ENCODE peak calls at places on chromosomes 7 and 10, in seven cellular contexts. S, O, R, D, X, H and A are unnamed samples. For H3K4me1 and H3K9me3, the result is how much of the 10 kb centered on the place peaks cover.

GRCh38 chr10:67015225-67015624 is 89.4 kb downstream of the LRRTM3 start:
- DNase-seq in D (no peak), H (no peak), X (no peak), S (no peak), R (no peak), O (no peak), A (no peak)

GRCh38 chr10:87504307-87504666 is 406 bp upstream of the MINPP1 start:
- DNase-seq in D (no peak), H (no peak), X (no peak), R (no peak), O (no peak), S (no peak), A (no peak)

GRCh38 chr10:77409697-77410471 is 227.7 kb downstream of the KCNMA1 start:
- DNase-seq in R (no peak), H (no peak), S (no peak), D (no peak), X (peak), O (no peak), A (peak)

GRCh38 chr7:108335264-108335918 is 120.8 kb downstream of the NRCAM start:
- DNase-seq in R (no peak), D (no peak), O (no peak), X (peak), S (no peak), H (no peak), A (no peak)

GRCh38 chr7:3722396-3722846 is 421.4 kb downstream of the SDK1 start:
- DNase-seq in R (peak), H (no peak), X (no peak), O (no peak), S (peak), D (peak), A (no peak)

GRCh38 chr7:28005075-28005847 is 175.3 kb downstream of the JAZF1 start:
- DNase-seq in R (no peak), O (peak), S (peak), D (no peak), H (no peak), X (no peak), A (no peak)

GRCh38 chr7:152081088-152081487 is 55.6 kb downstream of the GALNT11 start:
- DNase-seq in X (no peak), R (no peak), S (no peak), H (no peak), D (no peak), O (no peak), A (no peak)

GRCh38 chr10:91632671-91633550 is at the start of gene PPP1R3C:
- DNase-seq in R (peak), O (peak), D (peak), X (peak), H (no peak), S (peak), A (peak)

GRCh38 chr10:75097666-75098285 is 13.7 kb upstream of the SAMD8 start:
- DNase-seq in R (peak), O (no peak), S (peak), H (no peak), D (no peak), X (no peak), A (no peak)

GRCh38 chr10:125639846-125640245 is 43.1 kb downstream of the TEX36 start:
- DNase-seq in S (no peak), O (no peak), H (no peak), D (no peak), X (no peak), R (no peak), A (no peak)

GRCh38 chr7:22548313-22548712 is 48.3 kb upstream of the STEAP1B start:
- DNase-seq in R (no peak), D (no peak), O (no peak), S (no peak), X (no peak), H (no peak), A (no peak)

GRCh38 chr10:128063736-128064614 is 62.2 kb downstream of the MKI67 start:
- DNase-seq in R (no peak), O (no peak), H (no peak), X (no peak), D (peak), S (peak), A (no peak)

GRCh38 chr10:14975672-14976273 is 16.6 kb downstream of the MEIG1 start:
- DNase-seq in R (no peak), X (no peak), D (no peak), O (no peak), H (no peak), S (no peak), A (no peak)

GRCh38 chr10:5376450-5376849 is 11.7 kb downstream of the UCN3 start:
- DNase-seq in X (no peak), R (no peak), O (no peak), S (no peak), H (no peak), D (no peak), A (no peak)

GRCh38 chr7:97771576-97771975 is 39.7 kb downstream of the TAC1 start:
- DNase-seq in R (no peak), S (no peak), H (no peak), D (no peak), X (no peak), O (no peak), A (no peak)

GRCh38 chr7:94612253-94612652 is 43.7 kb downstream of the SGCE start:
- DNase-seq in S (no peak), O (no peak), D (no peak), R (no peak), H (no peak), X (no peak), A (no peak)

GRCh38 chr7:8117195-8117594 is 144.8 kb downstream of the ICA1 start:
- DNase-seq in S (no peak), H (no peak), D (no peak), X (no peak), O (no peak), R (no peak), A (no peak)

GRCh38 chr7:44279731-44280505 is 45.5 kb downstream of the CAMK2B start:
- DNase-seq in X (peak), D (peak), H (no peak), O (peak), R (no peak), S (peak), A (no peak)

GRCh38 chr10:43160067-43160918 is 22.0 kb downstream of the CSGALNACT2 start:
- DNase-seq in O (no peak), X (no peak), H (no peak), D (no peak), R (peak), S (no peak), A (no peak)

GRCh38 chr10:32957341-32958084 is 517 bp downstream of the ITGB1 start:
- DNase-seq in S (peak), O (peak), R (no peak), H (no peak), D (peak), X (peak), A (peak)

GRCh38 chr10:99785646-99786045 is 3.2 kb downstream of the ABCC2 start:
- DNase-seq in D (no peak), X (no peak), R (no peak), H (no peak), S (peak), O (no peak), A (no peak)

GRCh38 chr7:156657681-156658080 is 17.1 kb downstream of the RNF32 start:
- DNase-seq in O (no peak), H (no peak), D (no peak), R (no peak), X (no peak), S (no peak), A (no peak)

GRCh38 chr10:6699336-6699735 is 119.3 kb upstream of the PRKCQ start:
- DNase-seq in R (peak), S (no peak), H (no peak), O (no peak), X (no peak), D (no peak), A (no peak)

GRCh38 chr7:4123823-4124222 is 558.3 kb upstream of the FOXK1 start:
- DNase-seq in H (no peak), S (no peak), D (peak), O (no peak), R (peak), X (peak), A (no peak)

GRCh38 chr10:12465385-12466136 is 116.2 kb downstream of the CAMK1D start:
- DNase-seq in R (peak), X (no peak), S (no peak), D (no peak), O (no peak), H (no peak), A (no peak)

GRCh38 chr7:322111-322671 is 32.2 kb downstream of the FOXL3 start:
- DNase-seq in X (peak), O (peak), H (no peak), R (peak), S (peak), D (peak), A (peak)

GRCh38 chr10:89515031-89515841 is 20.2 kb downstream of the SLC16A12 start:
- DNase-seq in O (no peak), S (no peak), X (no peak), H (no peak), D (no peak), R (peak), A (no peak)

GRCh38 chr7:17802056-17802455 is 138.2 kb downstream of the SNX13 start:
- DNase-seq in R (peak), X (no peak), O (no peak), D (no peak), H (no peak), S (no peak), A (no peak)

GRCh38 chr10:112173201-112173600 is 10.4 kb downstream of the GPAM start:
- DNase-seq in S (no peak), H (no peak), X (no peak), D (no peak), R (no peak), O (no peak), A (no peak)

GRCh38 chr10:44818721-44819127 is 92.4 kb upstream of the TMEM72 start:
- DNase-seq in D (no peak), X (no peak), R (peak), H (no peak), S (peak), O (peak), A (no peak)
- TF ChIP-seq CTCF in D (no peak), X (no peak), R (peak), H (no peak), S (no peak), O (no peak), A (no peak)

GRCh38 chr7:50262916-50263690 is 41.4 kb upstream of the IKZF1 start:
- DNase-seq in X (no peak), R (no peak), S (no peak), D (no peak), H (no peak), O (no peak), A (no peak)

GRCh38 chr7:50266893-50267386 is 37.6 kb upstream of the IKZF1 start:
- DNase-seq in X (no peak), R (no peak), S (no peak), D (peak), H (no peak), O (no peak), A (peak)

GRCh38 chr7:50265968-50266694 is 38.4 kb upstream of the IKZF1 start:
- DNase-seq in X (no peak), R (no peak), S (no peak), O (no peak), H (no peak), D (no peak), A (no peak)

GRCh38 chr7:50264908-50265307 is 39.6 kb upstream of the IKZF1 start:
- DNase-seq in O (no peak), H (no peak), R (no peak), D (no peak), X (no peak), S (no peak), A (no peak)

DNA sequence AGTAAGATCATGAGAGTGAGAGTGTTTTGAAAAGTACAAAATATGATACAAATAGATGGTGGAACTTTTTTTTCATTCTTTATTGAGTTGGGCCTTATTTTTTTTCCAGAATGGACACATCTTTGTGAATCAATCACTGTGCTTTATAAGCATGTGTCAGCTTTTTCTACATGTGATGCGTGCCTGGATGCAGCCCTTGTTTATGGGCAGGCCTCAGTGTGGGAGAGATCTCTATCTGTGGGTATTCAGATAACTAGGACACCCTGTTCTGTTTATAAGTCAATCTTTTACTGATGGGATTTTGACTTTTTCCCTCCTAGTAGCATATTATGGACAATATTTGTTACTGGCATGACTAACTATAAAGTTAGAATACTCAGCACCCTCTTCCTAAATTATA is 42.9 kb upstream of the IKZF1 start:
- DNase-seq in S (no peak), X (no peak), O (no peak), R (no peak), D (no peak), H (no peak), A (no peak)
- H3K4me1 ChIP-seq in S (under half), X (under half), O (under half), R (under half), D (half or more), H (under half), A (under half)

GRCh38 chr7:153523320-153524015 is 528.7 kb upstream of the DPP6 start:
- DNase-seq in S (no peak), O (no peak), H (no peak), X (no peak), D (no peak), R (no peak), A (no peak)

GRCh38 chr7:153522261-153522660 is 529.9 kb upstream of the DPP6 start:
- DNase-seq in D (no peak), X (no peak), R (no peak), O (no peak), H (no peak), S (no peak), A (no peak)

GRCh38 chr7:153529100-153529499 is 523.1 kb upstream of the DPP6 start:
- DNase-seq in O (no peak), X (no peak), H (no peak), D (no peak), R (no peak), S (no peak), A (no peak)

GRCh38 chr7:153521370-153521769 is 530.8 kb upstream of the DPP6 start:
- DNase-seq in R (no peak), D (no peak), X (no peak), H (no peak), S (no peak), O (no peak), A (no peak)

DNA sequence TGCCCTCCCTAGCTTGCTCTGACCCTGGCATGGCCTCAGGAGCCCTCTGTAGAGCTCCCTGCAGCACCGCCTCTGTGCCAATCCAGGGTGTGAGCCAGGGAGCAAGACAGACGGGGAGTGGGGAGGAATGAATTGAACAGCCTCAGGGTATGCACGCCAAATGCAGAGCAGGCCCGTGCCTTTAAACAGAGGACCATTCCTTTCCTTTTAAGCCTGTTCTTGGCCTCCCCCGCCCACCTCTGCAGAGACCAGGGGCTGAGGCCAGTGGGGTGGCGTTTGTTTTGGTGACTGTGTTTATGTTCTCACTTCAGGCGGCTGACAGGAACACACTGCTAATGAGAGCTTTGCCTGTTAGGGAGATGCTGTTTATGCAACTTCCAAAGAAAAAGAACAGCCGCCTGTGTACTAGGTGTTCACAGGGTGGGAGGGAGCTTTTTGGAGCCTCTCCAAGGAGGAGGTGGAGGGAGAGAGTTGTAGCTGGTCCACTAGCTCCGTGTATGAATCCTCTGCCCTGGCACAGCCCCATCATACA is 528.1 kb upstream of the DPP6 start:
- DNase-seq in R (no peak), D (no peak), O (no peak), S (peak), H (no peak), X (no peak), A (no peak)
- H3K9me3 ChIP-seq in R (under half), D (under half), O (under half), S (half or more), H (under half), X (under half), A (under half)

DNA sequence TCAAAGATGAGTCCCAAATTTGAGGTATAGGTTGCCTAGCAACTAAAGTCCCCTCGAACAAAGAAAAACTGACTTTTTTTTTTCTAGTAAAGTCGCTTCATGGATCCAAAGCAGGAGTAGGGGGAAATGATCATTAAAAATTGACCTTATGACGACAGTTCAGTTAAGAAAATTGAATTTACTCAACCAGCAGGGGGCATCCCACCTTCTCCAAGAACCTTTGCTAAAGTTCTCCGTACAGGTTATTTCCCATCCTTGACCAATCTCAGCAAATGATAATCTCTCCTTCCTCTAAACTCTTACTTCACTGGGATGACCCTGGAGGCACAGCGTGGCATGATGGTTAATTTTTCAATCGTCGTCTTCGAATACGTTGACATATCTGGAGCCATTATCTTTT is 228.3 kb downstream of the CALN1 start:
- DNase-seq in X (no peak), S (peak), O (no peak), R (no peak), D (no peak), H (no peak), A (no peak)
- TF ChIP-seq CTCF in X (no peak), S (peak), O (no peak), R (no peak), D (no peak), H (peak), A (no peak)

GRCh38 chr10:80506836-80507483 is 30.7 kb upstream of the SH2D4B start:
- DNase-seq in O (no peak), H (no peak), D (peak), X (no peak), R (no peak), S (no peak), A (no peak)
- H3K4me1 ChIP-seq in O (under half), H (under half), D (half or more), X (under half), R (under half), S (under half), A (under half)